ENCODE peak calls at places on chromosomes 16 and 17, in ten cellular contexts. One of them, this sample, is unnamed.

GRCh38 chr17:49576121-49576905 is 642 bp downstream of the NXPH3 start:
- DNase-seq in endodermal cell: peak
- DNase-seq in AG09309: no peak
- DNase-seq in stomach: no peak
- DNase-seq in mucosa of descending colon: no peak
- DNase-seq in fibroblast of the aortic adventitia: peak
- DNase-seq in Caco-2: peak
- DNase-seq in AG04450: no peak
- DNase-seq in upper lobe of left lung: no peak
- DNase-seq in foreskin fibroblast: peak
- DNase-seq in this sample: no peak

GRCh38 chr16:73093146-73094144 is 45.5 kb upstream of the ZFHX3 start:
- DNase-seq in stomach: no peak
- DNase-seq in mucosa of descending colon: no peak
- DNase-seq in AG09309: no peak
- DNase-seq in foreskin fibroblast: no peak
- DNase-seq in fibroblast of the aortic adventitia: peak
- DNase-seq in AG04450: no peak
- DNase-seq in endodermal cell: no peak
- DNase-seq in Caco-2: no peak
- DNase-seq in upper lobe of left lung: no peak
- DNase-seq in this sample: no peak

GRCh38 chr17:29753845-29754439 is 131.2 kb upstream of the CORO6 start:
- DNase-seq in upper lobe of left lung: no peak
- DNase-seq in AG04450: no peak
- DNase-seq in endodermal cell: no peak
- DNase-seq in Caco-2: no peak
- DNase-seq in stomach: no peak
- DNase-seq in foreskin fibroblast: no peak
- DNase-seq in fibroblast of the aortic adventitia: no peak
- DNase-seq in AG09309: no peak
- DNase-seq in mucosa of descending colon: no peak
- DNase-seq in this sample: no peak

GRCh38 chr17:47305302-47305923 is 18.3 kb upstream of the EFCAB13 start:
- DNase-seq in AG09309: peak
- DNase-seq in mucosa of descending colon: no peak
- DNase-seq in fibroblast of the aortic adventitia: peak
- DNase-seq in AG04450: peak
- DNase-seq in foreskin fibroblast: peak
- DNase-seq in stomach: no peak
- DNase-seq in Caco-2: peak
- DNase-seq in upper lobe of left lung: no peak
- DNase-seq in endodermal cell: peak
- DNase-seq in this sample: peak

GRCh38 chr16:20931066-20931465 is 30.5 kb downstream of the LYRM1 start:
- DNase-seq in foreskin fibroblast: no peak
- DNase-seq in upper lobe of left lung: no peak
- DNase-seq in endodermal cell: no peak
- DNase-seq in mucosa of descending colon: no peak
- DNase-seq in stomach: no peak
- DNase-seq in fibroblast of the aortic adventitia: peak
- DNase-seq in Caco-2: no peak
- DNase-seq in AG09309: no peak
- DNase-seq in AG04450: no peak
- DNase-seq in this sample: no peak

GRCh38 chr16:61820398-61820797 is 215.8 kb downstream of the CDH8 start:
- DNase-seq in Caco-2: no peak
- DNase-seq in upper lobe of left lung: no peak
- DNase-seq in mucosa of descending colon: no peak
- DNase-seq in AG04450: no peak
- DNase-seq in AG09309: no peak
- DNase-seq in foreskin fibroblast: no peak
- DNase-seq in endodermal cell: no peak
- DNase-seq in stomach: no peak
- DNase-seq in fibroblast of the aortic adventitia: no peak
- DNase-seq in this sample: no peak

GRCh38 chr17:48878920-48879898 is 13.4 kb upstream of the ATP5MC1 start:
- DNase-seq in fibroblast of the aortic adventitia: peak
- DNase-seq in mucosa of descending colon: no peak
- DNase-seq in Caco-2: peak
- DNase-seq in foreskin fibroblast: peak
- DNase-seq in endodermal cell: peak
- DNase-seq in AG09309: peak
- DNase-seq in AG04450: peak
- DNase-seq in stomach: peak
- DNase-seq in upper lobe of left lung: peak
- DNase-seq in this sample: no peak

GRCh38 chr16:86679490-86679889 is 101.1 kb downstream of the FOXL1 start:
- DNase-seq in fibroblast of the aortic adventitia: no peak
- DNase-seq in stomach: no peak
- DNase-seq in upper lobe of left lung: no peak
- DNase-seq in endodermal cell: no peak
- DNase-seq in Caco-2: no peak
- DNase-seq in AG04450: no peak
- DNase-seq in AG09309: no peak
- DNase-seq in mucosa of descending colon: no peak
- DNase-seq in foreskin fibroblast: no peak
- DNase-seq in this sample: no peak

GRCh38 chr16:67428146-67428731 is 2.7 kb upstream of the HSD11B2 start:
- DNase-seq in AG09309: no peak
- DNase-seq in AG04450: no peak
- DNase-seq in foreskin fibroblast: peak
- DNase-seq in fibroblast of the aortic adventitia: peak
- DNase-seq in stomach: peak
- DNase-seq in mucosa of descending colon: peak
- DNase-seq in upper lobe of left lung: peak
- DNase-seq in Caco-2: peak
- DNase-seq in endodermal cell: peak
- DNase-seq in this sample: no peak

DNA sequence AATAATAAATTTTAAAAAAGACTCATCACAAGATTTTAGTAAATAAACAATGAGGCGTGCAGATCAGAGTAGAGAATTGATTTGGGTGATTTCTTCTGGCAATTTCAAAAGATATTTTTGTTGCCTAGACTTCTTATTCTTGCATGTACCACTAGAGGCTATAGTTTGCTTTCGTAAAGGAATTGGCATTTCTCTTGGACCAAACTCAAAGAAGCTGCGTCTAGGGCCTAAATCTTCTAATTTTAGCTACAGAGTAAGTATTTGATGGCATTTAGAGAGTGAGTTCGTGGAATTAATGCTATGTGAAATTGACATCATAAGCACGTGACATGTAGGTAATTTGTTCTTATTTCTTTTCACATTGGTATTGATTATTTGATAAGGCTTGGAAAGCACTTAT is 24.4 kb upstream of the ABCC11 start:
- DNase-seq in AG04450: no peak
- DNase-seq in stomach: no peak
- DNase-seq in fibroblast of the aortic adventitia: peak
- DNase-seq in foreskin fibroblast: no peak
- DNase-seq in upper lobe of left lung: no peak
- DNase-seq in mucosa of descending colon: no peak
- DNase-seq in endodermal cell: no peak
- DNase-seq in AG09309: no peak
- DNase-seq in Caco-2: no peak
- DNase-seq in this sample: peak
- TF ChIP-seq CTCF in AG04450: peak
- TF ChIP-seq CTCF in stomach: no peak
- TF ChIP-seq CTCF in fibroblast of the aortic adventitia: peak
- TF ChIP-seq CTCF in foreskin fibroblast: no peak
- TF ChIP-seq CTCF in upper lobe of left lung: no peak
- TF ChIP-seq CTCF in mucosa of descending colon: no peak
- TF ChIP-seq CTCF in endodermal cell: no peak
- TF ChIP-seq CTCF in AG09309: no peak
- TF ChIP-seq CTCF in Caco-2: peak
- TF ChIP-seq CTCF in this sample: no peak

DNA sequence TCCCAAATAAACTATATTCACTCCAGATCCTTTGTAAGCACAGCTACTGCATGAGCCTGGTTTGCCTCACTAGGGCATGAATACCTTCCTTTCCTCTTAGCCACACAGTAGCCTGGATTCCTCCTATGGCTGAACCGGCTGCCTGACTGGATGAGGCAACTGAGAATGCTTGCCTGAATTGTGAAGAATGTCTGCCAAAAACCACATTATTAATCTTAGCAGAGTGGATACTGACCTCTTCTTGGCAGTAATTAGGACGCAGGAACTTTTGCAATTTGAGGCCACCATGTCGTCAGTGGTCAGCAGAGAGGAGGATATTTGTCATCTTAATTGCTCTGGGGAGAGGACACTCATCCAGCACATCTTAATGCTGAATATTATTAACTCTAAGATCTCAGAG is 651.8 kb upstream of the GOT2 start:
- DNase-seq in foreskin fibroblast: peak
- DNase-seq in fibroblast of the aortic adventitia: peak
- DNase-seq in endodermal cell: no peak
- DNase-seq in stomach: no peak
- DNase-seq in upper lobe of left lung: no peak
- DNase-seq in AG04450: no peak
- DNase-seq in mucosa of descending colon: no peak
- DNase-seq in Caco-2: no peak
- DNase-seq in AG09309: peak
- DNase-seq in this sample: peak
- H3K4me3 ChIP-seq in foreskin fibroblast: no peak
- H3K4me3 ChIP-seq in fibroblast of the aortic adventitia: no peak
- H3K4me3 ChIP-seq in endodermal cell: no peak
- H3K4me3 ChIP-seq in stomach: no peak
- H3K4me3 ChIP-seq in upper lobe of left lung: no peak
- H3K4me3 ChIP-seq in AG04450: no peak
- H3K4me3 ChIP-seq in mucosa of descending colon: no peak
- H3K4me3 ChIP-seq in Caco-2: no peak
- H3K4me3 ChIP-seq in AG09309: no peak
- H3K4me3 ChIP-seq in this sample: no peak

DNA sequence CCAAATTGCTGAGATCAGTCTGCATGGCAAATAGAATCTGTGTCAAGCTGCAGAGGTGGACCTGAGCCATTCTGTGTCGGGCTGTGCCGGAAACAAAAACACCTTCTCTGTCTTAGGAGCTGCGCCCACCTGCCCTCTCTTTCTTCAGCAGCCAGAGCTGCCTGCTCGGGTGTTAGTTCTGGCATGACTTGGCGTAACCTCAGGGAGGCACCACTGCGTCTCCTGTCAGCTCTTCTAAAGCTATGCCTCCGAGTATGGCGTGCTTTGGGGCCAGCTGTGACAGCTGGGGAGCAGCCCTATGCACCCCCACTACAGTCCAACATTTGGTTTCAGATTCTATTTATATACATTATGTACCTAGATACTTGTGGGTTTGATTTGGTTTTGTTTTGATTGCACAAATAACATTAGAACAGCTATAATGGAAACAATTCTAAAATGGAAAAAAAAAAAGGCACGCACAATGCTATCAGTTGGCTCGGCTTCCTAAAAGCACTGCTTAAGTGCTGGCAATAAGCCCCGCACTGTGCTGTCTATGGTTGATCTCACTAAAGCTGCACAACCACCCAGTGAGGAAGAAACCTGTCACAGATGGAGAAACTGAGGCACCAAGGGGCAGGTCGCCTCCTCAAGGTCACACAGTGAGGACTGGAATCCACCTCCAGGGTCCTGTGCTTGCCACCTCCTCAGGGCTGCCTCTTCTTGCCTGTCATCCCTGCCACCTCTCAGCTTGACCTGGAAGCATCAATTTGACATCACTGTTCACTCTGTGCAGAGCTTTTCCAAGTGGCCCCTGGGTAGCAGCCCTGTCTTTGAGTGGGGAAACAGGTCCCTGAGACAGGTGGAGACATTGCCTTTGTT is 18.7 kb upstream of the ADGRG1 start:
- DNase-seq in foreskin fibroblast: peak
- DNase-seq in AG09309: no peak
- DNase-seq in mucosa of descending colon: no peak
- DNase-seq in upper lobe of left lung: no peak
- DNase-seq in Caco-2: no peak
- DNase-seq in fibroblast of the aortic adventitia: peak
- DNase-seq in stomach: peak
- DNase-seq in endodermal cell: peak
- DNase-seq in AG04450: no peak
- DNase-seq in this sample: no peak
- TF ChIP-seq CTCF in foreskin fibroblast: no peak
- TF ChIP-seq CTCF in AG09309: no peak
- TF ChIP-seq CTCF in mucosa of descending colon: no peak
- TF ChIP-seq CTCF in upper lobe of left lung: no peak
- TF ChIP-seq CTCF in Caco-2: no peak
- TF ChIP-seq CTCF in fibroblast of the aortic adventitia: peak
- TF ChIP-seq CTCF in stomach: no peak
- TF ChIP-seq CTCF in endodermal cell: no peak
- TF ChIP-seq CTCF in AG04450: peak
- TF ChIP-seq CTCF in this sample: no peak

GRCh38 chr17:44310188-44310587 is 1.8 kb downstream of the RUNDC3A start:
- DNase-seq in foreskin fibroblast: no peak
- DNase-seq in stomach: no peak
- DNase-seq in AG09309: no peak
- DNase-seq in Caco-2: no peak
- DNase-seq in mucosa of descending colon: no peak
- DNase-seq in endodermal cell: no peak
- DNase-seq in fibroblast of the aortic adventitia: no peak
- DNase-seq in upper lobe of left lung: no peak
- DNase-seq in AG04450: no peak
- DNase-seq in this sample: no peak

GRCh38 chr17:44309472-44309871 is 1.1 kb downstream of the RUNDC3A start:
- DNase-seq in fibroblast of the aortic adventitia: no peak
- DNase-seq in AG09309: no peak
- DNase-seq in foreskin fibroblast: no peak
- DNase-seq in stomach: no peak
- DNase-seq in mucosa of descending colon: no peak
- DNase-seq in AG04450: no peak
- DNase-seq in upper lobe of left lung: no peak
- DNase-seq in Caco-2: no peak
- DNase-seq in endodermal cell: peak
- DNase-seq in this sample: no peak

GRCh38 chr17:44308865-44309264 is 464 bp downstream of the RUNDC3A start:
- DNase-seq in foreskin fibroblast: no peak
- DNase-seq in mucosa of descending colon: no peak
- DNase-seq in AG09309: no peak
- DNase-seq in endodermal cell: no peak
- DNase-seq in Caco-2: no peak
- DNase-seq in stomach: no peak
- DNase-seq in upper lobe of left lung: no peak
- DNase-seq in AG04450: no peak
- DNase-seq in fibroblast of the aortic adventitia: no peak
- DNase-seq in this sample: no peak

GRCh38 chr17:44307387-44308186 is 814 bp upstream of the RUNDC3A start:
- DNase-seq in AG09309: no peak
- DNase-seq in mucosa of descending colon: no peak
- DNase-seq in AG04450: no peak
- DNase-seq in endodermal cell: peak
- DNase-seq in stomach: no peak
- DNase-seq in fibroblast of the aortic adventitia: peak
- DNase-seq in upper lobe of left lung: no peak
- DNase-seq in Caco-2: peak
- DNase-seq in foreskin fibroblast: peak
- DNase-seq in this sample: no peak

GRCh38 chr17:44308320-44308818 is at the start of gene RUNDC3A:
- DNase-seq in mucosa of descending colon: peak
- DNase-seq in AG04450: no peak
- DNase-seq in endodermal cell: peak
- DNase-seq in fibroblast of the aortic adventitia: peak
- DNase-seq in Caco-2: peak
- DNase-seq in foreskin fibroblast: peak
- DNase-seq in upper lobe of left lung: peak
- DNase-seq in stomach: peak
- DNase-seq in AG09309: no peak
- DNase-seq in this sample: no peak
- H3K4me3 ChIP-seq in mucosa of descending colon: no peak
- H3K4me3 ChIP-seq in AG04450: peak
- H3K4me3 ChIP-seq in endodermal cell: peak
- H3K4me3 ChIP-seq in fibroblast of the aortic adventitia: peak
- H3K4me3 ChIP-seq in Caco-2: peak
- H3K4me3 ChIP-seq in foreskin fibroblast: peak
- H3K4me3 ChIP-seq in upper lobe of left lung: no peak
- H3K4me3 ChIP-seq in stomach: peak
- H3K4me3 ChIP-seq in AG09309: peak
- H3K4me3 ChIP-seq in this sample: peak

This sample was measured in AG04449.